ENCODE peak calls at places on chromosomes 16 and 17, in ten cellular contexts. One of them, this sample, is unnamed.

GRCh38 chr16:47143329-47143676 is 442 bp downstream of the NETO2 start:
- DNase-seq in SK-MEL-5: peak; percentile 69
- DNase-seq in H9: peak; percentile 82
- DNase-seq in HS-27A: peak; percentile 53
- DNase-seq in psoas muscle: peak; percentile 47
- DNase-seq in C1 segment of cervical spinal cord: peak; percentile 39
- DNase-seq in CD8-positive, alpha-beta memory T cell: peak; percentile 46
- DNase-seq in brain microvascular endothelial cell: peak; percentile 51
- DNase-seq in GM03348: peak; percentile 76
- DNase-seq in GM19239: peak; percentile 85
- DNase-seq in this sample: peak; percentile 92

GRCh38 chr17:17121162-17121561 is 78.9 kb downstream of the MPRIP start:
- DNase-seq in SK-MEL-5: no peak
- DNase-seq in H9: no peak
- DNase-seq in HS-27A: no peak
- DNase-seq in psoas muscle: no peak
- DNase-seq in C1 segment of cervical spinal cord: peak; percentile 57
- DNase-seq in CD8-positive, alpha-beta memory T cell: no peak
- DNase-seq in brain microvascular endothelial cell: no peak
- DNase-seq in GM03348: no peak
- DNase-seq in GM19239: no peak
- DNase-seq in this sample: no peak

GRCh38 chr17:45311406-45311761 is 5.4 kb downstream of the MAP3K14 start:
- DNase-seq in SK-MEL-5: no peak
- DNase-seq in H9: no peak
- DNase-seq in HS-27A: no peak
- DNase-seq in psoas muscle: no peak
- DNase-seq in C1 segment of cervical spinal cord: no peak
- DNase-seq in CD8-positive, alpha-beta memory T cell: no peak
- DNase-seq in brain microvascular endothelial cell: no peak
- DNase-seq in GM03348: no peak
- DNase-seq in GM19239: no peak
- DNase-seq in this sample: no peak

GRCh38 chr17:48527742-48528028 is 3.1 kb downstream of the HOXB1 start:
- DNase-seq in SK-MEL-5: no peak
- DNase-seq in H9: no peak
- DNase-seq in HS-27A: no peak
- DNase-seq in psoas muscle: no peak
- DNase-seq in C1 segment of cervical spinal cord: no peak
- DNase-seq in CD8-positive, alpha-beta memory T cell: no peak
- DNase-seq in brain microvascular endothelial cell: no peak
- DNase-seq in GM03348: no peak
- DNase-seq in GM19239: no peak
- DNase-seq in this sample: no peak

GRCh38 chr16:27753563-27753962 is 203.6 kb downstream of the KATNIP start:
- DNase-seq in SK-MEL-5: no peak
- DNase-seq in H9: no peak
- DNase-seq in HS-27A: no peak
- DNase-seq in psoas muscle: no peak
- DNase-seq in C1 segment of cervical spinal cord: no peak
- DNase-seq in CD8-positive, alpha-beta memory T cell: no peak
- DNase-seq in brain microvascular endothelial cell: no peak
- DNase-seq in GM03348: no peak
- DNase-seq in GM19239: no peak
- DNase-seq in this sample: no peak

GRCh38 chr16:3256876-3257465 is 538 bp upstream of the MEFV start:
- DNase-seq in SK-MEL-5: no peak
- DNase-seq in H9: no peak
- DNase-seq in HS-27A: no peak
- DNase-seq in psoas muscle: no peak
- DNase-seq in C1 segment of cervical spinal cord: no peak
- DNase-seq in CD8-positive, alpha-beta memory T cell: no peak
- DNase-seq in brain microvascular endothelial cell: peak; percentile 10
- DNase-seq in GM03348: no peak
- DNase-seq in GM19239: no peak
- DNase-seq in this sample: no peak

GRCh38 chr17:7781467-7781866 is 52.5 kb upstream of the KDM6B start:
- DNase-seq in SK-MEL-5: no peak
- DNase-seq in H9: no peak
- DNase-seq in HS-27A: no peak
- DNase-seq in psoas muscle: no peak
- DNase-seq in C1 segment of cervical spinal cord: no peak
- DNase-seq in CD8-positive, alpha-beta memory T cell: no peak
- DNase-seq in brain microvascular endothelial cell: no peak
- DNase-seq in GM03348: no peak
- DNase-seq in GM19239: peak; percentile 40
- DNase-seq in this sample: peak; percentile 44

GRCh38 chr17:41415833-41416335 is 8.5 kb downstream of the KRT37 start:
- DNase-seq in SK-MEL-5: no peak
- DNase-seq in H9: no peak
- DNase-seq in HS-27A: peak; percentile 38
- DNase-seq in psoas muscle: no peak
- DNase-seq in C1 segment of cervical spinal cord: no peak
- DNase-seq in CD8-positive, alpha-beta memory T cell: no peak
- DNase-seq in brain microvascular endothelial cell: peak; percentile 23
- DNase-seq in GM03348: peak; percentile 62
- DNase-seq in GM19239: no peak
- DNase-seq in this sample: peak; percentile 59

GRCh38 chr16:2507679-2508064 is 6.1 kb upstream of the ATP6V0C start:
- DNase-seq in SK-MEL-5: no peak
- DNase-seq in H9: no peak
- DNase-seq in HS-27A: no peak
- DNase-seq in psoas muscle: peak; percentile 56
- DNase-seq in C1 segment of cervical spinal cord: no peak
- DNase-seq in CD8-positive, alpha-beta memory T cell: no peak
- DNase-seq in brain microvascular endothelial cell: no peak
- DNase-seq in GM03348: no peak
- DNase-seq in GM19239: no peak
- DNase-seq in this sample: no peak

GRCh38 chr16:68286153-68287074 is 22.1 kb downstream of the SLC7A6 start:
- DNase-seq in SK-MEL-5: no peak
- DNase-seq in H9: no peak
- DNase-seq in HS-27A: no peak
- DNase-seq in psoas muscle: no peak
- DNase-seq in C1 segment of cervical spinal cord: no peak
- DNase-seq in CD8-positive, alpha-beta memory T cell: no peak
- DNase-seq in brain microvascular endothelial cell: no peak
- DNase-seq in GM03348: no peak
- DNase-seq in GM19239: no peak
- DNase-seq in this sample: no peak

GRCh38 chr17:45231481-45232116 is 9.9 kb downstream of the FMNL1 start:
- DNase-seq in SK-MEL-5: peak; percentile 53
- DNase-seq in H9: peak; percentile 87
- DNase-seq in HS-27A: no peak
- DNase-seq in psoas muscle: no peak
- DNase-seq in C1 segment of cervical spinal cord: no peak
- DNase-seq in CD8-positive, alpha-beta memory T cell: no peak
- DNase-seq in brain microvascular endothelial cell: no peak
- DNase-seq in GM03348: no peak
- DNase-seq in GM19239: no peak
- DNase-seq in this sample: peak; percentile 59

GRCh38 chr16:54054237-54054780 is 232.3 kb downstream of the IRX3 start:
- DNase-seq in SK-MEL-5: no peak
- DNase-seq in H9: no peak
- DNase-seq in HS-27A: no peak
- DNase-seq in psoas muscle: no peak
- DNase-seq in C1 segment of cervical spinal cord: no peak
- DNase-seq in CD8-positive, alpha-beta memory T cell: no peak
- DNase-seq in brain microvascular endothelial cell: no peak
- DNase-seq in GM03348: no peak
- DNase-seq in GM19239: no peak
- DNase-seq in this sample: no peak

GRCh38 chr17:68470959-68471358 is 13.7 kb upstream of the WIPI1 start:
- DNase-seq in SK-MEL-5: peak; percentile 48
- DNase-seq in H9: no peak
- DNase-seq in HS-27A: no peak
- DNase-seq in psoas muscle: no peak
- DNase-seq in C1 segment of cervical spinal cord: no peak
- DNase-seq in CD8-positive, alpha-beta memory T cell: no peak
- DNase-seq in brain microvascular endothelial cell: no peak
- DNase-seq in GM03348: no peak
- DNase-seq in GM19239: no peak
- DNase-seq in this sample: no peak

GRCh38 chr17:79072544-79072943 is 2.1 kb upstream of the ENGASE start:
- DNase-seq in SK-MEL-5: no peak
- DNase-seq in H9: no peak
- DNase-seq in HS-27A: no peak
- DNase-seq in psoas muscle: no peak
- DNase-seq in C1 segment of cervical spinal cord: no peak
- DNase-seq in CD8-positive, alpha-beta memory T cell: no peak
- DNase-seq in brain microvascular endothelial cell: no peak
- DNase-seq in GM03348: no peak
- DNase-seq in GM19239: no peak
- DNase-seq in this sample: no peak

GRCh38 chr17:29376667-29377268 is 13.4 kb upstream of the TAOK1 start:
- DNase-seq in SK-MEL-5: no peak
- DNase-seq in H9: peak; percentile 54
- DNase-seq in HS-27A: no peak
- DNase-seq in psoas muscle: no peak
- DNase-seq in C1 segment of cervical spinal cord: peak; percentile 54
- DNase-seq in CD8-positive, alpha-beta memory T cell: no peak
- DNase-seq in brain microvascular endothelial cell: peak; percentile 90
- DNase-seq in GM03348: peak; percentile 83
- DNase-seq in GM19239: no peak
- DNase-seq in this sample: peak; percentile 40

GRCh38 chr17:47967607-47968252 is 3.2 kb upstream of the CDK5RAP3 start:
- DNase-seq in SK-MEL-5: no peak
- DNase-seq in H9: no peak
- DNase-seq in HS-27A: peak; percentile 92
- DNase-seq in psoas muscle: no peak
- DNase-seq in C1 segment of cervical spinal cord: no peak
- DNase-seq in CD8-positive, alpha-beta memory T cell: no peak
- DNase-seq in brain microvascular endothelial cell: peak; percentile 75
- DNase-seq in GM03348: peak; percentile 73
- DNase-seq in GM19239: no peak
- DNase-seq in this sample: no peak

GRCh38 chr16:80803341-80804060 is 897 bp downstream of the CDYL2 start:
- DNase-seq in SK-MEL-5: no peak
- DNase-seq in H9: peak; percentile 61
- DNase-seq in HS-27A: no peak
- DNase-seq in psoas muscle: peak; percentile 11
- DNase-seq in C1 segment of cervical spinal cord: no peak
- DNase-seq in CD8-positive, alpha-beta memory T cell: peak; percentile 19
- DNase-seq in brain microvascular endothelial cell: no peak
- DNase-seq in GM03348: peak; percentile 72
- DNase-seq in GM19239: peak; percentile 49
- DNase-seq in this sample: peak; percentile 77

GRCh38 chr17:67239597-67239996 is 5.4 kb downstream of the HELZ start:
- DNase-seq in SK-MEL-5: peak; percentile 70
- DNase-seq in H9: no peak
- DNase-seq in HS-27A: no peak
- DNase-seq in psoas muscle: no peak
- DNase-seq in C1 segment of cervical spinal cord: no peak
- DNase-seq in CD8-positive, alpha-beta memory T cell: no peak
- DNase-seq in brain microvascular endothelial cell: peak; percentile 34
- DNase-seq in GM03348: peak; percentile 52
- DNase-seq in GM19239: no peak
- DNase-seq in this sample: no peak

GRCh38 chr17:81961554-81962498 is 839 bp upstream of the NOTUM start:
- DNase-seq in SK-MEL-5: no peak
- DNase-seq in H9: no peak
- DNase-seq in HS-27A: no peak
- DNase-seq in psoas muscle: no peak
- DNase-seq in C1 segment of cervical spinal cord: no peak
- DNase-seq in CD8-positive, alpha-beta memory T cell: no peak
- DNase-seq in brain microvascular endothelial cell: no peak
- DNase-seq in GM03348: no peak
- DNase-seq in GM19239: no peak
- DNase-seq in this sample: peak; percentile 46

GRCh38 chr16:87448866-87449265 is 44.0 kb downstream of the ZCCHC14 start:
- DNase-seq in SK-MEL-5: no peak
- DNase-seq in H9: no peak
- DNase-seq in HS-27A: no peak
- DNase-seq in psoas muscle: no peak
- DNase-seq in C1 segment of cervical spinal cord: no peak
- DNase-seq in CD8-positive, alpha-beta memory T cell: no peak
- DNase-seq in brain microvascular endothelial cell: no peak
- DNase-seq in GM03348: no peak
- DNase-seq in GM19239: no peak
- DNase-seq in this sample: no peak

GRCh38 chr17:70855401-70856054 is 686.2 kb downstream of the KCNJ2 start:
- DNase-seq in SK-MEL-5: no peak
- DNase-seq in H9: no peak
- DNase-seq in HS-27A: no peak
- DNase-seq in psoas muscle: no peak
- DNase-seq in C1 segment of cervical spinal cord: no peak
- DNase-seq in CD8-positive, alpha-beta memory T cell: no peak
- DNase-seq in brain microvascular endothelial cell: peak; percentile 1
- DNase-seq in GM03348: no peak
- DNase-seq in GM19239: no peak
- DNase-seq in this sample: peak; percentile 49

GRCh38 chr17:58337600-58338453 is 9.2 kb upstream of the TSPOAP1 start:
- DNase-seq in SK-MEL-5: no peak
- DNase-seq in H9: peak; percentile 94
- DNase-seq in HS-27A: peak; percentile 93
- DNase-seq in psoas muscle: peak; percentile 78
- DNase-seq in C1 segment of cervical spinal cord: no peak
- DNase-seq in CD8-positive, alpha-beta memory T cell: peak; percentile 83
- DNase-seq in brain microvascular endothelial cell: peak; percentile 69
- DNase-seq in GM03348: peak; percentile 91
- DNase-seq in GM19239: no peak
- DNase-seq in this sample: peak; percentile 87

GRCh38 chr17:17568772-17569195 is 22.7 kb downstream of the PEMT start:
- DNase-seq in SK-MEL-5: peak; percentile 75
- DNase-seq in H9: peak; percentile 92
- DNase-seq in HS-27A: peak; percentile 19
- DNase-seq in psoas muscle: peak; percentile 74
- DNase-seq in C1 segment of cervical spinal cord: no peak
- DNase-seq in CD8-positive, alpha-beta memory T cell: peak; percentile 46
- DNase-seq in brain microvascular endothelial cell: no peak
- DNase-seq in GM03348: peak; percentile 86
- DNase-seq in GM19239: peak; percentile 65
- DNase-seq in this sample: peak; percentile 77

GRCh38 chr17:56880133-56880532 is 33.7 kb downstream of the TRIM25 start:
- DNase-seq in SK-MEL-5: no peak
- DNase-seq in H9: no peak
- DNase-seq in HS-27A: no peak
- DNase-seq in psoas muscle: no peak
- DNase-seq in C1 segment of cervical spinal cord: no peak
- DNase-seq in CD8-positive, alpha-beta memory T cell: no peak
- DNase-seq in brain microvascular endothelial cell: no peak
- DNase-seq in GM03348: no peak
- DNase-seq in GM19239: no peak
- DNase-seq in this sample: no peak

GRCh38 chr16:71540-72341 is 690 bp downstream of the RHBDF1 start:
- DNase-seq in SK-MEL-5: peak; percentile 62
- DNase-seq in H9: peak; percentile 92
- DNase-seq in HS-27A: no peak
- DNase-seq in psoas muscle: peak; percentile 81
- DNase-seq in C1 segment of cervical spinal cord: no peak
- DNase-seq in CD8-positive, alpha-beta memory T cell: no peak
- DNase-seq in brain microvascular endothelial cell: peak; percentile 54
- DNase-seq in GM03348: peak; percentile 88
- DNase-seq in GM19239: no peak
- DNase-seq in this sample: peak; percentile 85

GRCh38 chr16:24288516-24288915 is 32.4 kb downstream of the CACNG3 start:
- DNase-seq in SK-MEL-5: no peak
- DNase-seq in H9: no peak
- DNase-seq in HS-27A: no peak
- DNase-seq in psoas muscle: no peak
- DNase-seq in C1 segment of cervical spinal cord: no peak
- DNase-seq in CD8-positive, alpha-beta memory T cell: no peak
- DNase-seq in brain microvascular endothelial cell: no peak
- DNase-seq in GM03348: no peak
- DNase-seq in GM19239: no peak
- DNase-seq in this sample: no peak

GRCh38 chr17:75096082-75096625 is 8.4 kb downstream of the SLC16A5 start:
- DNase-seq in SK-MEL-5: no peak
- DNase-seq in H9: peak; percentile 80
- DNase-seq in HS-27A: peak; percentile 52
- DNase-seq in psoas muscle: peak; percentile 67
- DNase-seq in C1 segment of cervical spinal cord: no peak
- DNase-seq in CD8-positive, alpha-beta memory T cell: no peak
- DNase-seq in brain microvascular endothelial cell: peak; percentile 41
- DNase-seq in GM03348: peak; percentile 82
- DNase-seq in GM19239: no peak
- DNase-seq in this sample: peak; percentile 34